ENCODE peak calls at places on chromosome 11, in seven cellular contexts. P is H1, C is HepG2, T is GM12878, Q is SK-N-SH, U is HCT116, A is K562. X is an unnamed sample.

GRCh38 chr11:133064152-133064877 is 468.0 kb downstream of the OPCML start:
- DNase-seq in P (peak; percentile 67), C (peak; percentile 16), T (no peak), Q (peak; percentile 91), U (no peak), A (no peak), X (peak; percentile 84)

GRCh38 chr11:38648597-38648996 is 2050.6 kb upstream of the RAG2 start:
- DNase-seq in P (no peak), C (no peak), T (no peak), Q (no peak), U (no peak), A (no peak), X (no peak)

GRCh38 chr11:100574894-100575769 is 112.0 kb upstream of the ARHGAP42 start:
- DNase-seq in P (no peak), C (peak; percentile 6), T (no peak), Q (no peak), U (peak; percentile 13), A (no peak), X (no peak)

GRCh38 chr11:66768088-66768521 is 39.1 kb upstream of the SPTBN2 start:
- DNase-seq in P (no peak), C (peak; percentile 56), T (no peak), Q (no peak), U (no peak), A (no peak), X (no peak)

GRCh38 chr11:73389902-73390301 is 13.7 kb downstream of the RELT start:
- DNase-seq in P (no peak), C (no peak), T (no peak), Q (no peak), U (no peak), A (no peak), X (no peak)

GRCh38 chr11:128289048-128289447 is 298.3 kb downstream of the ETS1 start:
- DNase-seq in P (no peak), C (no peak), T (peak; percentile 55), Q (no peak), U (no peak), A (no peak), X (no peak)

GRCh38 chr11:10742460-10743208 is 8.4 kb upstream of the CTR9 start:
- DNase-seq in P (no peak), C (no peak), T (no peak), Q (peak; percentile 57), U (no peak), A (peak; percentile 57), X (no peak)

GRCh38 chr11:114061053-114062049 is 1.8 kb downstream of the ZBTB16 start:
- DNase-seq in P (no peak), C (no peak), T (no peak), Q (peak; percentile 72), U (no peak), A (peak; percentile 45), X (no peak)

GRCh38 chr11:9716275-9717039 is 52.6 kb downstream of the SWAP70 start:
- DNase-seq in P (no peak), C (no peak), T (peak; percentile 92), Q (no peak), U (no peak), A (no peak), X (no peak)

GRCh38 chr11:128550261-128550821 is 37.0 kb downstream of the ETS1 start:
- DNase-seq in P (no peak), C (no peak), T (no peak), Q (no peak), U (no peak), A (no peak), X (no peak)

GRCh38 chr11:12675951-12676711 is 1.9 kb downstream of the TEAD1 start:
- DNase-seq in P (no peak), C (no peak), T (no peak), Q (peak; percentile 34), U (no peak), A (no peak), X (no peak)

GRCh38 chr11:120612363-120613263 is 101.1 kb downstream of the GRIK4 start:
- DNase-seq in P (no peak), C (peak; percentile 45), T (peak; percentile 94), Q (no peak), U (no peak), A (no peak), X (no peak)

GRCh38 chr11:31487848-31488247 is 21.6 kb downstream of the IMMP1L start:
- DNase-seq in P (no peak), C (peak; percentile 53), T (no peak), Q (peak; percentile 8), U (peak; percentile 44), A (no peak), X (peak; percentile 15)

GRCh38 chr11:96393753-96394348 is 4.0 kb downstream of the JRKL start:
- DNase-seq in P (no peak), C (peak; percentile 44), T (peak; percentile 27), Q (peak; percentile 45), U (peak; percentile 22), A (peak; percentile 23), X (no peak)

GRCh38 chr11:123707606-123708205 is 33.8 kb downstream of the ZNF202 start:
- DNase-seq in P (peak; percentile 15), C (peak; percentile 42), T (peak; percentile 30), Q (peak; percentile 70), U (peak; percentile 57), A (peak; percentile 58), X (peak; percentile 57)

GRCh38 chr11:70566768-70567530 is 168.6 kb downstream of the CTTN start:
- DNase-seq in P (no peak), C (no peak), T (no peak), Q (no peak), U (no peak), A (no peak), X (no peak)

GRCh38 chr11:70569173-70569890 is 171.0 kb downstream of the CTTN start:
- DNase-seq in P (no peak), C (no peak), T (no peak), Q (no peak), U (no peak), A (peak; percentile 28), X (no peak)

GRCh38 chr11:70568504-70569172 is 170.3 kb downstream of the CTTN start:
- DNase-seq in P (peak; percentile 33), C (no peak), T (no peak), Q (peak; percentile 73), U (no peak), A (peak; percentile 33), X (peak; percentile 61)

GRCh38 chr11:70569996-70570692 is 171.8 kb downstream of the CTTN start:
- DNase-seq in P (no peak), C (no peak), T (no peak), Q (no peak), U (no peak), A (no peak), X (no peak)

GRCh38 chr11:70567680-70568503 is 169.6 kb downstream of the CTTN start:
- DNase-seq in P (no peak), C (no peak), T (no peak), Q (no peak), U (no peak), A (no peak), X (peak; percentile 52)
- H3K4me3 ChIP-seq in P (no peak overlapping the region), C (no peak overlapping the region), T (no peak overlapping the region), Q (no peak overlapping the region), U (peak overlapping the region; percentile 45), A (peak overlapping the region; percentile 22), X (peak overlapping the region; percentile 36)

GRCh38 chr11:62649486-62649885 is 3.1 kb upstream of the GANAB start:
- DNase-seq in P (no peak), C (no peak), T (no peak), Q (no peak), U (no peak), A (no peak), X (no peak)
- H3K9ac ChIP-seq in P (no peak overlapping the region), C (no peak overlapping the region), T (no peak overlapping the region), Q (no peak overlapping the region), U (no peak overlapping the region), A (peak overlapping the region; percentile 64), X (peak overlapping the region; percentile 8)

DNA sequence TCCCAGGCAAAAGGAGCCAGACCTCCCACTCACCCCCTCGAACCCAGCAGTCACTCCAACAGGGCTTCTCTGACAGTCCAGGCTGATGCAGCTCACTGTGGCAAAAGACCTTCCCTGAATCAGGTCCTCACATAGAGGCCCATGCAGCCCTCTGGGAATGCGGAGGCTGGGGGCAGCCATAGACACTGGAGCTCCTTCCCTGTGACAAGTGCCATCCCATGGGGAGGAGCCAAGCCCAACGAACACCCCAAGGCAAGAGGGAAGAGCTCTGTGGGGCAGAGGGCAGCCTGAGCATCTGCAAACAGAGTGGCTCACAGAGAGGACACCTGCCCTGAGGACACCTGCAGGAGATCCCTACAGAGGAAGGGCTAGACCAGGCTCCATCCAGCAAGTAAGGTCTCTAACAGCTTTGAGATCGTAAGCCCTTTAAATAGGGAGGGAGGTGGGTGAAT is at the start of gene LINC01488:
- DNase-seq in P (no peak), C (no peak), T (no peak), Q (no peak), U (no peak), A (no peak), X (no peak)
- TF ChIP-seq YY1 in P (no peak), C (no peak), T (no peak), Q (no peak), U (no peak), A (no peak), X (no peak)

GRCh38 chr11:69974528-69974927 is 103.6 kb upstream of the ANO1 start:
- DNase-seq in P (no peak), C (no peak), T (no peak), Q (no peak), U (no peak), A (no peak), X (no peak)

GRCh38 chr11:69969890-69970784 is 108.0 kb upstream of the ANO1 start:
- DNase-seq in P (no peak), C (peak; percentile 97), T (no peak), Q (no peak), U (no peak), A (peak; percentile 77), X (no peak)

GRCh38 chr11:69970785-69971535 is 107.2 kb upstream of the ANO1 start:
- DNase-seq in P (no peak), C (no peak), T (no peak), Q (no peak), U (no peak), A (peak; percentile 23), X (no peak)

GRCh38 chr11:69971741-69972140 is 106.4 kb upstream of the ANO1 start:
- DNase-seq in P (no peak), C (no peak), T (no peak), Q (no peak), U (no peak), A (no peak), X (no peak)

DNA sequence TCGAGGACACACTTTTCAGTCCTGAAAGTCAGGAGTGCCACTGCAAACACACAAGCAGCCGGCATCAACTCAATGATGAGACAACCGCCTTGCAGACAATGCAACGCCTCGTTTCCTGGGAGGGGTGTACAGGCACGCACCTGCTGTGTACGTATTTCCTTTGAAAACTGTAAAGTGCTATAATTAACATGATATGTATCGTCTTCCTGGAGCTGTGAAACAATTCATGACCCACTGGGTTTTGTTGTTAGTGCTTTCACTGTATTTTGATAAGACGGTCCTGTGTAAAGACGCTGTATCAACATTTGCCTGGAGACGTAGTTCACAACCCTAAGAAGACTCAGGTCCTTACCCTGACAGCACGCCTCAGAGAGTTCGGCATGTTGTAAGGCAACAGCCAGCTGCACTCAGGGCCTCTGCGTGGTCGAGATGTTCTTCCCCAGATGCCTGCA is 105.7 kb upstream of the ANO1 start:
- DNase-seq in P (no peak), C (no peak), T (no peak), Q (no peak), U (no peak), A (no peak), X (no peak)
- H3K4me3 ChIP-seq in P (no peak overlapping the region), C (no peak overlapping the region), T (no peak overlapping the region), Q (no peak overlapping the region), U (no peak overlapping the region), A (no peak overlapping the region), X (no peak overlapping the region)

X was measured in NT2/D1.